ENCODE peak calls at places on chromosomes 11 and 22, in four cellular contexts. One of them, this sample, is unnamed.

GRCh38 chr11:84812351-84813083 is 814.6 kb downstream of the DLG2 start:
- DNase-seq in hepatocyte: no peak
- DNase-seq in body of pancreas: no peak
- DNase-seq in foreskin fibroblast: peak
- DNase-seq in this sample: no peak

GRCh38 chr11:104090767-104091166 is 54.3 kb downstream of the DDI1 start:
- DNase-seq in hepatocyte: no peak
- DNase-seq in body of pancreas: no peak
- DNase-seq in foreskin fibroblast: no peak
- DNase-seq in this sample: no peak

GRCh38 chr11:94002226-94002625 is 18.9 kb upstream of the HEPHL1 start:
- DNase-seq in hepatocyte: no peak
- DNase-seq in body of pancreas: no peak
- DNase-seq in foreskin fibroblast: peak
- DNase-seq in this sample: no peak

GRCh38 chr11:72625746-72626636 is 48.2 kb downstream of the PDE2A start:
- DNase-seq in hepatocyte: peak
- DNase-seq in body of pancreas: peak
- DNase-seq in foreskin fibroblast: peak
- DNase-seq in this sample: no peak

GRCh38 chr11:23543651-23544216 is 683.5 kb upstream of the CCDC179 start:
- DNase-seq in hepatocyte: no peak
- DNase-seq in body of pancreas: no peak
- DNase-seq in foreskin fibroblast: no peak
- DNase-seq in this sample: no peak

GRCh38 chr11:125404811-125405481 is 91.1 kb downstream of the FEZ1 start:
- DNase-seq in hepatocyte: peak
- DNase-seq in body of pancreas: peak
- DNase-seq in foreskin fibroblast: peak
- DNase-seq in this sample: no peak

GRCh38 chr11:15893080-15893492 is 463.3 kb downstream of the SOX6 start:
- DNase-seq in hepatocyte: peak
- DNase-seq in body of pancreas: no peak
- DNase-seq in foreskin fibroblast: no peak
- DNase-seq in this sample: peak

GRCh38 chr22:38966379-38966700 is 8.9 kb downstream of the APOBEC3A start:
- DNase-seq in hepatocyte: no peak
- DNase-seq in body of pancreas: no peak
- DNase-seq in foreskin fibroblast: no peak
- DNase-seq in this sample: no peak

GRCh38 chr11:92978226-92979111 is 9.0 kb downstream of the MTNR1B start:
- DNase-seq in hepatocyte: peak
- DNase-seq in body of pancreas: peak
- DNase-seq in foreskin fibroblast: peak
- DNase-seq in this sample: no peak

GRCh38 chr11:117199916-117200812 is 994 bp downstream of the TAGLN start:
- DNase-seq in hepatocyte: no peak
- DNase-seq in body of pancreas: no peak
- DNase-seq in foreskin fibroblast: no peak
- DNase-seq in this sample: no peak

GRCh38 chr22:43826142-43827093 is 14.3 kb upstream of the EFCAB6 start:
- DNase-seq in hepatocyte: peak
- DNase-seq in body of pancreas: peak
- DNase-seq in foreskin fibroblast: peak
- DNase-seq in this sample: peak

GRCh38 chr11:122177238-122177637 is 61.2 kb upstream of the BLID start:
- DNase-seq in hepatocyte: no peak
- DNase-seq in body of pancreas: no peak
- DNase-seq in foreskin fibroblast: no peak
- DNase-seq in this sample: no peak

GRCh38 chr11:112839051-112839450 is 122.2 kb upstream of the NCAM1 start:
- DNase-seq in hepatocyte: no peak
- DNase-seq in body of pancreas: no peak
- DNase-seq in foreskin fibroblast: no peak
- DNase-seq in this sample: no peak

GRCh38 chr11:117985953-117986887 is at the start of gene IL10RA:
- DNase-seq in hepatocyte: peak
- DNase-seq in body of pancreas: peak
- DNase-seq in foreskin fibroblast: peak
- DNase-seq in this sample: no peak

GRCh38 chr11:119709638-119710346 is 19.2 kb downstream of the NECTIN1 start:
- DNase-seq in hepatocyte: peak
- DNase-seq in body of pancreas: peak
- DNase-seq in foreskin fibroblast: peak
- DNase-seq in this sample: no peak

GRCh38 chr11:12871788-12872321 is 137.3 kb upstream of the RASSF10 start:
- DNase-seq in hepatocyte: no peak
- DNase-seq in body of pancreas: no peak
- DNase-seq in foreskin fibroblast: peak
- DNase-seq in this sample: no peak

GRCh38 chr22:20741634-20742581 is 32.0 kb upstream of the SERPIND1 start:
- DNase-seq in hepatocyte: peak
- DNase-seq in body of pancreas: peak
- DNase-seq in foreskin fibroblast: peak
- DNase-seq in this sample: no peak

GRCh38 chr22:49328076-49328475 is 499.6 kb downstream of the BRD1 start:
- DNase-seq in hepatocyte: no peak
- DNase-seq in body of pancreas: no peak
- DNase-seq in foreskin fibroblast: no peak
- DNase-seq in this sample: no peak

GRCh38 chr11:85826096-85826855 is 15.3 kb upstream of the SYTL2 start:
- DNase-seq in hepatocyte: peak
- DNase-seq in body of pancreas: peak
- DNase-seq in foreskin fibroblast: peak
- DNase-seq in this sample: no peak

GRCh38 chr11:28757725-28758515 is 649.7 kb downstream of the METTL15 start:
- DNase-seq in hepatocyte: no peak
- DNase-seq in body of pancreas: no peak
- DNase-seq in foreskin fibroblast: peak
- DNase-seq in this sample: peak

GRCh38 chr22:32636884-32637283 is 162.3 kb downstream of the FBXO7 start:
- DNase-seq in hepatocyte: no peak
- DNase-seq in body of pancreas: no peak
- DNase-seq in foreskin fibroblast: no peak
- DNase-seq in this sample: no peak

GRCh38 chr11:31757245-31757835 is 53.8 kb downstream of the PAX6 start:
- DNase-seq in hepatocyte: no peak
- DNase-seq in body of pancreas: no peak
- DNase-seq in foreskin fibroblast: peak
- DNase-seq in this sample: no peak

GRCh38 chr11:75539459-75540022 is 13.8 kb upstream of the GDPD5 start:
- DNase-seq in hepatocyte: no peak
- DNase-seq in body of pancreas: no peak
- DNase-seq in foreskin fibroblast: no peak
- DNase-seq in this sample: no peak

GRCh38 chr11:46347637-46348311 is 511 bp downstream of the DGKZ start:
- DNase-seq in hepatocyte: no peak
- DNase-seq in body of pancreas: peak
- DNase-seq in foreskin fibroblast: peak
- DNase-seq in this sample: no peak

GRCh38 chr11:86919557-86920210 is 35.5 kb downstream of the FZD4 start:
- DNase-seq in hepatocyte: peak
- DNase-seq in body of pancreas: no peak
- DNase-seq in foreskin fibroblast: peak
- DNase-seq in this sample: no peak

GRCh38 chr11:76955459-76956114 is 78.6 kb upstream of the B3GNT6 start:
- DNase-seq in hepatocyte: no peak
- DNase-seq in body of pancreas: no peak
- DNase-seq in foreskin fibroblast: peak
- DNase-seq in this sample: no peak
- TF ChIP-seq CTCF in hepatocyte: no peak
- TF ChIP-seq CTCF in body of pancreas: no peak
- TF ChIP-seq CTCF in foreskin fibroblast: no peak
- TF ChIP-seq CTCF in this sample: no peak

GRCh38 chr22:26612652-26613051 is 5.2 kb downstream of the CRYBB1 start:
- DNase-seq in hepatocyte: no peak
- DNase-seq in body of pancreas: no peak
- DNase-seq in foreskin fibroblast: no peak
- DNase-seq in this sample: no peak

GRCh38 chr22:26608129-26608528 is 9.7 kb downstream of the CRYBB1 start:
- DNase-seq in hepatocyte: no peak
- DNase-seq in body of pancreas: no peak
- DNase-seq in foreskin fibroblast: no peak
- DNase-seq in this sample: no peak

GRCh38 chr22:26609287-26609686 is 8.5 kb downstream of the CRYBB1 start:
- DNase-seq in hepatocyte: no peak
- DNase-seq in body of pancreas: no peak
- DNase-seq in foreskin fibroblast: no peak
- DNase-seq in this sample: no peak

GRCh38 chr22:26610983-26611382 is 6.8 kb downstream of the CRYBB1 start:
- DNase-seq in hepatocyte: no peak
- DNase-seq in body of pancreas: no peak
- DNase-seq in foreskin fibroblast: peak
- DNase-seq in this sample: no peak

GRCh38 chr22:26610072-26610958 is 7.5 kb downstream of the CRYBB1 start:
- DNase-seq in hepatocyte: no peak
- DNase-seq in body of pancreas: peak
- DNase-seq in foreskin fibroblast: peak
- DNase-seq in this sample: peak
- H3K4me3 ChIP-seq in hepatocyte: no peak
- H3K4me3 ChIP-seq in body of pancreas: no peak
- H3K4me3 ChIP-seq in foreskin fibroblast: no peak
- H3K4me3 ChIP-seq in this sample: no peak

DNA sequence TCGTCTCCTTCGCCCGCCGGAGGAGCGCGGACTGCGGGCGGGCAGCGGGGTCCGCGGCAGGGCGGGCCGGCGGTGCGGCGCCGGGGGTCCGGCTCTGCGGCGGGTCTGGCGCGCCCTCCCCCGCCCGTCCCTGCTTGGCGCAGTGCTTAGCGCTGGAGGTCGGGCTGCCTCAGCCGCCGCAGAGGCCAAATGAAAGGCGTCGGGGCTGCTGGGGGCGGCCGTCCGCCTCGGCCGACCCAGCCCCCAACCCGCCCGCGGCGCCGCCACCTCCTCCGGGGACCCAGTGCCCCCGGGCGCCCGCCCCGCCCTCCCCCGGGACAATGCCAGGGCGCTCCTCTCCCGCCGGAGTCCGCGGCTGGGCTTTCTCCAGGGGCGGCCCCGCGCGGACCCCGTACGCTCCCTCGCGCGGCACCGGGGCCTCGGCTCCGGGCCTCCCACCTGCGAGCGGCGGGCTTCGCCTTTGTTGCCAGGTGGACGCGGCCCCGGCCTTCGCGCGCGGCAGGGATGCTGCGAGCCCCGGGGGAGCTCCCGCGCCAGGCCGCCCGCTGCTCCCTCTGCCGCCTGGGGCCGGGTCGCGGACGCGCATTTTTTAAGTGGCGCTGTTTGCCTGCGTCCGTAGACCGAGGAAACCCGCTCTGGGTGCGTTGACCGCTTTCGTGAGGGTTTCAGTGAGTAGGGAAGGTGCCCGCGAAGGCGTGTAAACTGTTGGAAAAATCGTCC is 575 bp downstream of the APLP2 start:
- DNase-seq in hepatocyte: peak
- DNase-seq in body of pancreas: peak
- DNase-seq in foreskin fibroblast: peak
- DNase-seq in this sample: no peak
- TF ChIP-seq CTCF in hepatocyte: no peak
- TF ChIP-seq CTCF in body of pancreas: no peak
- TF ChIP-seq CTCF in foreskin fibroblast: no peak
- TF ChIP-seq CTCF in this sample: no peak

GRCh38 chr11:79503028-79503427 is 62.2 kb upstream of the TENM4 start:
- DNase-seq in hepatocyte: no peak
- DNase-seq in body of pancreas: no peak
- DNase-seq in foreskin fibroblast: no peak
- DNase-seq in this sample: no peak
- H3K4me3 ChIP-seq in hepatocyte: no peak
- H3K4me3 ChIP-seq in body of pancreas: no peak
- H3K4me3 ChIP-seq in foreskin fibroblast: no peak
- H3K4me3 ChIP-seq in this sample: no peak